ENCODE peak calls at places on chromosomes 4 and X, in seven cellular contexts. One of them, this sample, is unnamed.

GRCh38 chrX:9252182-9252581 is 212.7 kb upstream of the TBL1X start:
- DNase-seq in testis: no peak
- DNase-seq in cardiac muscle cell: no peak
- DNase-seq in retinal pigment epithelial cell: no peak
- DNase-seq in mammary epithelial cell: no peak
- DNase-seq in DND-41: no peak
- DNase-seq in AG09309: no peak
- DNase-seq in this sample: no peak

GRCh38 chr4:150006197-150006596 is 72.0 kb upstream of the DCLK2 start:
- DNase-seq in testis: no peak
- DNase-seq in cardiac muscle cell: no peak
- DNase-seq in retinal pigment epithelial cell: no peak
- DNase-seq in mammary epithelial cell: no peak
- DNase-seq in DND-41: no peak
- DNase-seq in AG09309: no peak
- DNase-seq in this sample: no peak

GRCh38 chr4:73923631-73923937 is 54.4 kb downstream of the CXCL1 start:
- DNase-seq in testis: no peak
- DNase-seq in cardiac muscle cell: no peak
- DNase-seq in retinal pigment epithelial cell: no peak
- DNase-seq in mammary epithelial cell: no peak
- DNase-seq in DND-41: no peak
- DNase-seq in AG09309: no peak
- DNase-seq in this sample: no peak

GRCh38 chr4:141133146-141134006 is at the start of gene RNF150:
- DNase-seq in testis: peak
- DNase-seq in cardiac muscle cell: peak
- DNase-seq in retinal pigment epithelial cell: peak
- DNase-seq in mammary epithelial cell: peak
- DNase-seq in DND-41: no peak
- DNase-seq in AG09309: peak
- DNase-seq in this sample: peak

GRCh38 chrX:404656-405055 is 17.9 kb upstream of the PPP2R3B start:
- DNase-seq in testis: no peak
- DNase-seq in cardiac muscle cell: no peak
- DNase-seq in retinal pigment epithelial cell: no peak
- DNase-seq in mammary epithelial cell: no peak
- DNase-seq in DND-41: no peak
- DNase-seq in AG09309: no peak
- DNase-seq in this sample: peak

GRCh38 chrX:68833855-68834331 is 5.1 kb downstream of the EFNB1 start:
- DNase-seq in testis: no peak
- DNase-seq in cardiac muscle cell: no peak
- DNase-seq in retinal pigment epithelial cell: no peak
- DNase-seq in mammary epithelial cell: peak
- DNase-seq in DND-41: no peak
- DNase-seq in AG09309: no peak
- DNase-seq in this sample: no peak

GRCh38 chrX:1391370-1391706 is 575 bp downstream of the SLC25A6 start:
- DNase-seq in testis: no peak
- DNase-seq in cardiac muscle cell: peak
- DNase-seq in retinal pigment epithelial cell: no peak
- DNase-seq in mammary epithelial cell: no peak
- DNase-seq in DND-41: no peak
- DNase-seq in AG09309: no peak
- DNase-seq in this sample: no peak

GRCh38 chr4:73251384-73251783 is 7.2 kb downstream of the ANKRD17 start:
- DNase-seq in testis: no peak
- DNase-seq in cardiac muscle cell: no peak
- DNase-seq in retinal pigment epithelial cell: no peak
- DNase-seq in mammary epithelial cell: no peak
- DNase-seq in DND-41: no peak
- DNase-seq in AG09309: no peak
- DNase-seq in this sample: no peak

GRCh38 chr4:77827343-77827742 is 8.2 kb upstream of the CNOT6L start:
- DNase-seq in testis: no peak
- DNase-seq in cardiac muscle cell: no peak
- DNase-seq in retinal pigment epithelial cell: no peak
- DNase-seq in mammary epithelial cell: no peak
- DNase-seq in DND-41: peak
- DNase-seq in AG09309: no peak
- DNase-seq in this sample: no peak

GRCh38 chr4:112075129-112075753 is 70.0 kb upstream of the FAM241A start:
- DNase-seq in testis: peak
- DNase-seq in cardiac muscle cell: peak
- DNase-seq in retinal pigment epithelial cell: no peak
- DNase-seq in mammary epithelial cell: peak
- DNase-seq in DND-41: peak
- DNase-seq in AG09309: no peak
- DNase-seq in this sample: peak

GRCh38 chr4:1490011-1490905 is 84.0 kb upstream of the NKX1-1 start:
- DNase-seq in testis: no peak
- DNase-seq in cardiac muscle cell: no peak
- DNase-seq in retinal pigment epithelial cell: no peak
- DNase-seq in mammary epithelial cell: no peak
- DNase-seq in DND-41: no peak
- DNase-seq in AG09309: no peak
- DNase-seq in this sample: no peak

GRCh38 chr4:4640692-4641091 is 98.8 kb upstream of the STX18 start:
- DNase-seq in testis: no peak
- DNase-seq in cardiac muscle cell: peak
- DNase-seq in retinal pigment epithelial cell: no peak
- DNase-seq in mammary epithelial cell: no peak
- DNase-seq in DND-41: no peak
- DNase-seq in AG09309: no peak
- DNase-seq in this sample: no peak

GRCh38 chr4:70994387-70995099 is 1.1 kb downstream of the DCK start:
- DNase-seq in testis: no peak
- DNase-seq in cardiac muscle cell: no peak
- DNase-seq in retinal pigment epithelial cell: no peak
- DNase-seq in mammary epithelial cell: no peak
- DNase-seq in DND-41: no peak
- DNase-seq in AG09309: no peak
- DNase-seq in this sample: no peak

GRCh38 chr4:155656025-155656424 is 10.6 kb upstream of the GUCY1A1 start:
- DNase-seq in testis: no peak
- DNase-seq in cardiac muscle cell: no peak
- DNase-seq in retinal pigment epithelial cell: no peak
- DNase-seq in mammary epithelial cell: no peak
- DNase-seq in DND-41: no peak
- DNase-seq in AG09309: no peak
- DNase-seq in this sample: no peak

GRCh38 chr4:879730-880079 is 52.4 kb downstream of the GAK start:
- DNase-seq in testis: no peak
- DNase-seq in cardiac muscle cell: no peak
- DNase-seq in retinal pigment epithelial cell: no peak
- DNase-seq in mammary epithelial cell: no peak
- DNase-seq in DND-41: no peak
- DNase-seq in AG09309: no peak
- DNase-seq in this sample: no peak

GRCh38 chr4:110165382-110166285 is 32.8 kb downstream of the ELOVL6 start:
- DNase-seq in testis: no peak
- DNase-seq in cardiac muscle cell: no peak
- DNase-seq in retinal pigment epithelial cell: no peak
- DNase-seq in mammary epithelial cell: peak
- DNase-seq in DND-41: peak
- DNase-seq in AG09309: peak
- DNase-seq in this sample: peak

GRCh38 chr4:6123116-6123515 is 77.2 kb downstream of the JAKMIP1 start:
- DNase-seq in testis: no peak
- DNase-seq in cardiac muscle cell: no peak
- DNase-seq in retinal pigment epithelial cell: no peak
- DNase-seq in mammary epithelial cell: no peak
- DNase-seq in DND-41: no peak
- DNase-seq in AG09309: no peak
- DNase-seq in this sample: no peak

GRCh38 chr4:185469539-185470154 is 1.9 kb downstream of the CCDC110 start:
- DNase-seq in testis: no peak
- DNase-seq in cardiac muscle cell: no peak
- DNase-seq in retinal pigment epithelial cell: no peak
- DNase-seq in mammary epithelial cell: no peak
- DNase-seq in DND-41: no peak
- DNase-seq in AG09309: no peak
- DNase-seq in this sample: no peak

GRCh38 chr4:139552908-139553307 is 3.1 kb downstream of the SETD7 start:
- DNase-seq in testis: peak
- DNase-seq in cardiac muscle cell: no peak
- DNase-seq in retinal pigment epithelial cell: no peak
- DNase-seq in mammary epithelial cell: no peak
- DNase-seq in DND-41: no peak
- DNase-seq in AG09309: no peak
- DNase-seq in this sample: no peak

GRCh38 chr4:101227715-101228114 is 119.6 kb downstream of the PPP3CA start:
- DNase-seq in testis: no peak
- DNase-seq in cardiac muscle cell: no peak
- DNase-seq in retinal pigment epithelial cell: no peak
- DNase-seq in mammary epithelial cell: no peak
- DNase-seq in DND-41: no peak
- DNase-seq in AG09309: no peak
- DNase-seq in this sample: no peak

GRCh38 chr4:101232074-101232776 is 115.1 kb downstream of the PPP3CA start:
- DNase-seq in testis: no peak
- DNase-seq in cardiac muscle cell: no peak
- DNase-seq in retinal pigment epithelial cell: peak
- DNase-seq in mammary epithelial cell: peak
- DNase-seq in DND-41: no peak
- DNase-seq in AG09309: no peak
- DNase-seq in this sample: peak

GRCh38 chr4:101230806-101231426 is 116.4 kb downstream of the PPP3CA start:
- DNase-seq in testis: no peak
- DNase-seq in cardiac muscle cell: no peak
- DNase-seq in retinal pigment epithelial cell: no peak
- DNase-seq in mammary epithelial cell: no peak
- DNase-seq in DND-41: no peak
- DNase-seq in AG09309: peak
- DNase-seq in this sample: no peak

GRCh38 chr4:101224358-101225218 is 122.7 kb downstream of the PPP3CA start:
- DNase-seq in testis: no peak
- DNase-seq in cardiac muscle cell: no peak
- DNase-seq in retinal pigment epithelial cell: no peak
- DNase-seq in mammary epithelial cell: no peak
- DNase-seq in DND-41: no peak
- DNase-seq in AG09309: no peak
- DNase-seq in this sample: peak

GRCh38 chr4:101229116-101229515 is 118.2 kb downstream of the PPP3CA start:
- DNase-seq in testis: no peak
- DNase-seq in cardiac muscle cell: no peak
- DNase-seq in retinal pigment epithelial cell: no peak
- DNase-seq in mammary epithelial cell: no peak
- DNase-seq in DND-41: no peak
- DNase-seq in AG09309: peak
- DNase-seq in this sample: no peak
- H3K4me3 ChIP-seq in testis: no peak
- H3K4me3 ChIP-seq in cardiac muscle cell: no peak
- H3K4me3 ChIP-seq in retinal pigment epithelial cell: no peak
- H3K4me3 ChIP-seq in mammary epithelial cell: no peak
- H3K4me3 ChIP-seq in DND-41: no peak
- H3K4me3 ChIP-seq in AG09309: no peak
- H3K4me3 ChIP-seq in this sample: no peak

DNA sequence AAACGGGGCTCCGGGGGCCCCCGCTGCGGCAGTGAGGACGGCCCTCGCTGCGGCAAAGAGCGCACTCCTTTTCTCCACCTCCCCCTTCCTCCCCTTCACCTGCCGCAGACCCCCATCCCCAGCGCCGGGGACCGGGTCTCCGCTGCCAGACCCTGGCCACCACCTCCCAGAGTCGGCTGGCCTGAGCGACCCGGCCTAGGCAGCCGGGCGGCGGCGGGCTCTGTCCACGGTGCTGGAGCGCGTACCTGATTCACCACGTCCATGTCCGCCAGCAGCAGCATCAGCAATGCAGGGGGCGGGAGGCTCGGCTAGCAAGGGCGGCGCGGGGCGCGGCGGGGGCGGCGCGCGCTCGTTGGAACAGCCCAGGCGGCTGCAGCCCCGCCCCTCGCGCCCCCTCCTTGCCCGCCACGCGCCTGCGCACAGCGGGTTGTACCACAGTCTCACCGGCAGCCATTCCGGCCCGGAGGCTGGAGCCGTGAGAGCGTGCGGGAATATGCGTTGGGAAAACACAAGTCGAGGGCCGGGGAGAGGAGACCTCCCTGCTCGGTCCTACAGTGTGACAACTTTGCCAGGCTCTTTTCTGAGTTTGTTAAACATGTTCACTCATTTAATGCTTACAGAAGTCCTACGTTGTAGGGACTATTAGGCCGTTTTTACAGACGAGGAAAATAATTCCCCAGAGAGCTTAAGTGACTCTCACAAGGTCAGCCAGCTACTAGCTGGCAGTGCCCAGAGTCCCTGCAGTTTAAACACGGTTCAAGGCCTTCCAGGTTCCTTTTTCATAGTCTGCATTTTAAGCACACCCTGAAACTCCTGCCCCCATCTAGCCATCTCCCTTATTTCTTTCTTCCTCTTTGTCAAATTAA is at the start of gene SYP:
- DNase-seq in testis: peak
- DNase-seq in cardiac muscle cell: peak
- DNase-seq in retinal pigment epithelial cell: peak
- DNase-seq in mammary epithelial cell: peak
- DNase-seq in DND-41: peak
- DNase-seq in AG09309: peak
- DNase-seq in this sample: peak
- H3K4me3 ChIP-seq in testis: peak
- H3K4me3 ChIP-seq in cardiac muscle cell: no peak
- H3K4me3 ChIP-seq in retinal pigment epithelial cell: peak
- H3K4me3 ChIP-seq in mammary epithelial cell: no peak
- H3K4me3 ChIP-seq in DND-41: peak
- H3K4me3 ChIP-seq in AG09309: peak
- H3K4me3 ChIP-seq in this sample: peak

GRCh38 chr4:151486166-151486565 is 77.2 kb downstream of the FHIP1A start:
- DNase-seq in testis: no peak
- DNase-seq in cardiac muscle cell: no peak
- DNase-seq in retinal pigment epithelial cell: peak
- DNase-seq in mammary epithelial cell: no peak
- DNase-seq in DND-41: no peak
- DNase-seq in AG09309: peak
- DNase-seq in this sample: no peak
- H3K4me3 ChIP-seq in testis: no peak
- H3K4me3 ChIP-seq in cardiac muscle cell: no peak
- H3K4me3 ChIP-seq in retinal pigment epithelial cell: no peak
- H3K4me3 ChIP-seq in mammary epithelial cell: no peak
- H3K4me3 ChIP-seq in DND-41: no peak
- H3K4me3 ChIP-seq in AG09309: no peak
- H3K4me3 ChIP-seq in this sample: no peak

DNA sequence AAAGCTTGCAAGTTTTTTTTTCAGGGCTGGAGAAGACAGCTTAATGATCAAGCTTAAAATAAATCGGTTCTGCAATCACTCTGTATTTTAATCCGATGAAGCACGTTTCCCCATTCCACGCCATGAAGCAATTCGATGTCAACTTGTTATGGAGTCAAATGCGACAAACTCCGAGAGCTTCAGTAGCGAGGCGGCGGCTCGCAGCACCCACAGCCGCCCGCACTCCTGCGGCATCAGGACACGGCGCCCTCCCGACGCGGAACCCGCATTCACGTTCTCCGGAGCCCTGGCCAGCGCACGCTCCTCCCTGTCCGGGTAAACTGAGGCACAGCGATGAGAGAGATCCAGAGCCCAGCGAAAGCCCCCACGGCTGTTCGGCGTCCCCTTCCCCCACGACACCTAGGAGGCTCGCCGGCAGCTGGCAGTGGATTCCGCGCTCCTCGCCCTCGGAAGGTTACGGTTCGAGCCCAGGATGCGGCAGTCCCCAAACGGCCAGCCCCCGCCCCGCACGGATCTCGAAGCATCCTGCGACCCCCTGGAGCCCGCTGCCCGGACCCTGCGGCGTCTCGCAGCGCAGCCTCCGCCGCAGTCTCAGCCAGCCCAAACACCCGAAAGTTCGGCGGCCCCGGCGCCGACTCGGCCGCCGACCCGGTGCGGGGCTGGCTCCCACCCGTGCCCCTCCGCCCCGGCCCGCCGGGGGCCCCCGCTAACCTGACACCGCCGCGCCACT is 507 bp downstream of the MFAP3L start:
- DNase-seq in testis: peak
- DNase-seq in cardiac muscle cell: peak
- DNase-seq in retinal pigment epithelial cell: no peak
- DNase-seq in mammary epithelial cell: no peak
- DNase-seq in DND-41: no peak
- DNase-seq in AG09309: no peak
- DNase-seq in this sample: no peak
- H3K4me3 ChIP-seq in testis: peak
- H3K4me3 ChIP-seq in cardiac muscle cell: peak
- H3K4me3 ChIP-seq in retinal pigment epithelial cell: peak
- H3K4me3 ChIP-seq in mammary epithelial cell: peak
- H3K4me3 ChIP-seq in DND-41: no peak
- H3K4me3 ChIP-seq in AG09309: peak
- H3K4me3 ChIP-seq in this sample: peak

This sample was measured in SJCRH30.